ENCODE peak calls at places on chromosomes 16 and 17, in seven cellular contexts. H is HTR-8/SVneo; A is activated naive CD8-positive, alpha-beta T cell treated with anti-CD3 and anti-CD28 coated beads, Interleukin-2, amount 50 U/mL, for 16 hours; L is stimulated activated CD4-positive, alpha-beta T cell treated with anti-CD3 and anti-CD28 coated beads, TNF-alpha, amount 100 ng/mL, for 1 hour; C is fibroblast of the conjunctiva; O is activated CD8-positive, alpha-beta memory T cell treated with anti-CD3 and anti-CD28 coated beads, Interleukin-2, amount 50 U/mL, for 48 hours; T is EH. S is an unnamed sample.

GRCh38 chr17:39755550-39756375 is 18.0 kb downstream of the GRB7 start:
- DNase-seq in O (peak), T (no peak), A (no peak), H (no peak), C (no peak), L (peak), S (no peak)

GRCh38 chr17:41327411-41328120 is 12.1 kb upstream of the KRTAP17-1 start:
- DNase-seq in C (no peak), L (no peak), A (no peak), T (no peak), O (no peak), H (no peak), S (no peak)

GRCh38 chr16:89330177-89330856 is 112.8 kb downstream of the ZNF778 start:
- DNase-seq in H (peak), T (peak), A (no peak), O (no peak), C (no peak), L (no peak), S (no peak)

GRCh38 chr17:6110592-6110991 is 40.4 kb downstream of the WSCD1 start:
- DNase-seq in C (no peak), H (no peak), O (no peak), T (no peak), A (no peak), L (no peak), S (no peak)

GRCh38 chr16:65176603-65177002 is 54.7 kb upstream of the CDH11 start:
- DNase-seq in L (no peak), C (no peak), O (no peak), H (no peak), A (no peak), T (peak), S (no peak)

GRCh38 chr17:48483471-48484131 is 47.2 kb downstream of the HOXB1 start:
- DNase-seq in C (peak), T (peak), O (no peak), H (peak), A (no peak), L (no peak), S (no peak)

GRCh38 chr16:62283-62682 is 8.7 kb downstream of the SNRNP25 start:
- DNase-seq in O (no peak), A (no peak), C (no peak), T (no peak), H (no peak), L (no peak), S (no peak)

GRCh38 chr16:55526448-55526847 is 17.6 kb downstream of the LPCAT2 start:
- DNase-seq in L (no peak), A (no peak), T (no peak), C (no peak), H (no peak), O (no peak), S (no peak)

GRCh38 chr17:40953876-40954275 is 12.9 kb downstream of the KRT39 start:
- DNase-seq in T (peak), L (no peak), A (no peak), H (peak), O (no peak), C (no peak), S (no peak)

GRCh38 chr17:58531122-58531521 is 16.7 kb upstream of the MTMR4 start:
- DNase-seq in O (no peak), T (no peak), L (no peak), A (no peak), C (no peak), H (no peak), S (no peak)

GRCh38 chr17:78438271-78438691 is 59.8 kb downstream of the PGS1 start:
- DNase-seq in O (no peak), L (no peak), H (no peak), C (no peak), A (no peak), T (peak), S (no peak)

GRCh38 chr17:49029841-49030240 is 32.7 kb downstream of the IGF2BP1 start:
- DNase-seq in H (no peak), O (no peak), T (peak), L (no peak), C (no peak), A (no peak), S (no peak)

GRCh38 chr17:36641877-36642845 is 40.8 kb downstream of the MRM1 start:
- DNase-seq in A (no peak), C (no peak), O (peak), L (no peak), H (no peak), T (no peak), S (no peak)

GRCh38 chr16:27097671-27098275 is 31.0 kb downstream of the C16orf82 start:
- DNase-seq in L (no peak), O (no peak), A (no peak), T (peak), C (peak), H (no peak), S (no peak)

GRCh38 chr17:82839617-82840292 is at the start of gene ZNF750:
- DNase-seq in T (no peak), C (no peak), O (no peak), A (no peak), L (no peak), H (no peak), S (no peak)

GRCh38 chr17:1762906-1763829 is 1.3 kb downstream of the SERPINF1 start:
- DNase-seq in T (peak), L (no peak), C (peak), O (no peak), A (no peak), H (no peak), S (no peak)

GRCh38 chr17:19748807-19749193 is 702 bp upstream of the ALDH3A1 start:
- DNase-seq in L (no peak), O (no peak), T (no peak), H (no peak), A (no peak), C (no peak), S (no peak)

GRCh38 chr16:89921699-89922476 is 1.3 kb upstream of the TUBB3 start:
- DNase-seq in L (no peak), A (no peak), C (peak), O (no peak), H (peak), T (peak), S (no peak)

GRCh38 chr17:57459286-57459915 is 203.1 kb downstream of the MSI2 start:
- DNase-seq in T (peak), A (no peak), L (no peak), C (no peak), H (peak), O (no peak), S (no peak)

GRCh38 chr17:61324540-61324868 is 75.1 kb upstream of the TBX2 start:
- DNase-seq in H (no peak), O (no peak), T (peak), A (no peak), C (no peak), L (no peak), S (no peak)

GRCh38 chr17:58270476-58271290 is 10.1 kb downstream of the MPO start:
- DNase-seq in C (no peak), H (no peak), A (no peak), O (peak), L (no peak), T (no peak), S (no peak)

GRCh38 chr17:45333702-45334092 is 16.9 kb upstream of the MAP3K14 start:
- DNase-seq in L (no peak), O (no peak), T (no peak), C (no peak), H (no peak), A (no peak), S (no peak)

GRCh38 chr16:46895399-46896313 is 11.5 kb downstream of the GPT2 start:
- DNase-seq in L (no peak), T (no peak), C (no peak), A (no peak), O (no peak), H (no peak), S (no peak)

GRCh38 chr17:49602783-49603182 is 27.1 kb downstream of the NXPH3 start:
- DNase-seq in C (no peak), T (no peak), A (no peak), H (no peak), L (no peak), O (no peak), S (no peak)

GRCh38 chr17:27879987-27880608 is 13.1 kb downstream of the LYRM9 start:
- DNase-seq in L (peak), T (peak), H (peak), A (peak), O (peak), C (peak), S (peak)

GRCh38 chr16:11629071-11630030 is 38.9 kb upstream of the SNN start:
- DNase-seq in T (no peak), H (no peak), O (no peak), C (no peak), A (no peak), L (no peak), S (no peak)

GRCh38 chr16:49652441-49653175 is 203.3 kb downstream of the ZNF423 start:
- DNase-seq in L (no peak), T (peak), A (no peak), H (no peak), O (no peak), C (peak), S (no peak)

GRCh38 chr17:69967910-69968411 is 107.1 kb upstream of the KCNJ16 start:
- DNase-seq in A (no peak), H (no peak), T (peak), C (no peak), L (no peak), O (no peak), S (no peak)

GRCh38 chr17:31880311-31880710 is 21.2 kb downstream of the UTP6 start:
- DNase-seq in O (no peak), C (no peak), A (no peak), T (no peak), L (no peak), H (no peak), S (no peak)

GRCh38 chr17:48460055-48460454 is 30.0 kb upstream of the SKAP1 start:
- DNase-seq in C (no peak), T (no peak), A (no peak), L (no peak), O (no peak), H (no peak), S (no peak)

GRCh38 chr17:9435165-9435564 is 140.5 kb downstream of the STX8 start:
- DNase-seq in H (no peak), O (no peak), A (no peak), L (no peak), C (no peak), T (no peak), S (no peak)

GRCh38 chr16:83992624-83993023 is 24.6 kb downstream of the NECAB2 start:
- DNase-seq in O (no peak), T (peak), L (no peak), A (no peak), H (no peak), C (peak), S (no peak)

GRCh38 chr17:1077536-1078061 is 80.7 kb downstream of the TIMM22 start:
- DNase-seq in T (no peak), L (no peak), H (no peak), C (no peak), O (no peak), A (no peak), S (no peak)

GRCh38 chr16:86025706-86026105 is 126.7 kb downstream of the IRF8 start:
- DNase-seq in L (no peak), A (no peak), T (no peak), H (no peak), C (no peak), O (no peak), S (no peak)

GRCh38 chr17:8859029-8859803 is 8.3 kb downstream of the PIK3R6 start:
- DNase-seq in O (peak), C (no peak), A (no peak), H (peak), L (no peak), T (peak), S (no peak)

GRCh38 chr17:82802141-82802540 is 37.7 kb downstream of the ZNF750 start:
- DNase-seq in H (no peak), C (peak), O (no peak), A (no peak), L (no peak), T (peak), S (no peak)

GRCh38 chr16:53055603-53056527 is 1.1 kb downstream of the CHD9 start:
- DNase-seq in L (no peak), T (peak), H (peak), A (no peak), C (peak), O (peak), S (no peak)

GRCh38 chr17:17882182-17882581 is 45.4 kb upstream of the SREBF1 start:
- DNase-seq in C (no peak), A (no peak), O (no peak), L (no peak), H (no peak), T (no peak), S (no peak)

GRCh38 chr17:5282639-5283217 is 644 bp downstream of the RABEP1 start:
- DNase-seq in L (peak), H (no peak), O (peak), T (peak), A (peak), C (no peak), S (peak)

S was measured in activated CD4-positive, CD25-positive, alpha-beta regulatory T cell.